ENCODE peak calls at places on chromosomes 3 and 15, in nine cellular contexts. R, B, S, T, F, U, A, I and O are unnamed samples.

GRCh38 chr3:6528951-6529350 is 332.0 kb upstream of the GRM7 start:
- DNase-seq in R (no peak), B (no peak), S (no peak), T (no peak), F (no peak), U (no peak), A (peak), I (no peak), O (no peak)

GRCh38 chr3:189652042-189652441 is 20.9 kb downstream of the TP63 start:
- DNase-seq in R (no peak), B (no peak), S (no peak), T (no peak), F (no peak), U (no peak), A (peak), I (no peak), O (peak)

GRCh38 chr3:62622553-62623174 is 249.3 kb upstream of the FEZF2 start:
- DNase-seq in R (no peak), B (peak), S (no peak), T (no peak), F (no peak), U (peak), A (peak), I (no peak), O (peak)

GRCh38 chr15:34206016-34206415 is 3.9 kb downstream of the KATNBL1 start:
- DNase-seq in R (no peak), B (no peak), S (no peak), T (no peak), F (no peak), U (no peak), A (peak), I (no peak), O (no peak)

GRCh38 chr3:167740961-167741587 is 5.6 kb downstream of the SERPINI1 start:
- DNase-seq in R (no peak), B (no peak), S (no peak), T (no peak), F (no peak), U (no peak), A (peak), I (no peak), O (peak)

GRCh38 chr3:194908972-194909371 is 223.3 kb downstream of the FAM43A start:
- DNase-seq in R (no peak), B (no peak), S (no peak), T (no peak), F (no peak), U (no peak), A (no peak), I (no peak), O (no peak)

GRCh38 chr3:56799251-56799882 is 2.4 kb downstream of the ARHGEF3 start:
- DNase-seq in R (no peak), B (peak), S (no peak), T (no peak), F (peak), U (no peak), A (peak), I (no peak), O (no peak)

GRCh38 chr3:59321881-59322540 is 272.2 kb upstream of the CFAP20DC start:
- DNase-seq in R (no peak), B (no peak), S (no peak), T (no peak), F (no peak), U (no peak), A (peak), I (no peak), O (no peak)

GRCh38 chr3:61637088-61638051 is 76.0 kb downstream of the PTPRG start:
- DNase-seq in R (no peak), B (no peak), S (peak), T (peak), F (no peak), U (peak), A (no peak), I (peak), O (peak)

GRCh38 chr3:184325715-184326114 is 11.3 kb downstream of the EIF4G1 start:
- DNase-seq in R (no peak), B (no peak), S (no peak), T (no peak), F (no peak), U (no peak), A (peak), I (no peak), O (no peak)

GRCh38 chr15:55118341-55118740 is 78.4 kb downstream of the RSL24D1 start:
- DNase-seq in R (no peak), B (no peak), S (no peak), T (no peak), F (no peak), U (no peak), A (no peak), I (no peak), O (no peak)

GRCh38 chr3:49119439-49119838 is 1.2 kb downstream of the USP19 start:
- DNase-seq in R (no peak), B (no peak), S (no peak), T (no peak), F (no peak), U (no peak), A (peak), I (no peak), O (peak)

GRCh38 chr15:52008698-52009434 is 10.2 kb upstream of the MAPK6 start:
- DNase-seq in R (no peak), B (peak), S (no peak), T (no peak), F (no peak), U (peak), A (no peak), I (no peak), O (no peak)

GRCh38 chr3:194787650-194788049 is 102.0 kb downstream of the FAM43A start:
- DNase-seq in R (no peak), B (no peak), S (no peak), T (no peak), F (no peak), U (no peak), A (no peak), I (no peak), O (no peak)

GRCh38 chr3:127525373-127525772 is 65.2 kb downstream of the TPRA1 start:
- DNase-seq in R (no peak), B (peak), S (no peak), T (no peak), F (no peak), U (no peak), A (peak), I (no peak), O (no peak)

GRCh38 chr15:52567886-52568568 is 803 bp downstream of the ARPP19 start:
- DNase-seq in R (no peak), B (peak), S (no peak), T (peak), F (no peak), U (no peak), A (peak), I (peak), O (no peak)

GRCh38 chr3:125129512-125129962 is 73.7 kb upstream of the HEG1 start:
- DNase-seq in R (no peak), B (no peak), S (no peak), T (peak), F (peak), U (no peak), A (peak), I (peak), O (peak)

GRCh38 chr3:169966951-169967915 is 626 bp downstream of the SEC62 start:
- DNase-seq in R (peak), B (no peak), S (peak), T (no peak), F (peak), U (no peak), A (peak), I (peak), O (peak)

GRCh38 chr3:174198199-174198598 is 660.9 kb upstream of the NAALADL2 start:
- DNase-seq in R (no peak), B (no peak), S (no peak), T (no peak), F (no peak), U (no peak), A (no peak), I (no peak), O (peak)

GRCh38 chr3:162142511-162142910 is 645.9 kb downstream of the OTOL1 start:
- DNase-seq in R (no peak), B (no peak), S (no peak), T (no peak), F (no peak), U (no peak), A (peak), I (no peak), O (peak)

GRCh38 chr3:192130534-192131132 is 596.7 kb downstream of the FGF12 start:
- DNase-seq in R (peak), B (peak), S (no peak), T (peak), F (no peak), U (peak), A (peak), I (peak), O (no peak)

GRCh38 chr3:178822722-178823121 is 248.9 kb downstream of the ZMAT3 start:
- DNase-seq in R (no peak), B (no peak), S (no peak), T (no peak), F (no peak), U (no peak), A (no peak), I (no peak), O (no peak)

GRCh38 chr15:57329582-57330367 is 46.5 kb upstream of the CGNL1 start:
- DNase-seq in R (peak), B (peak), S (no peak), T (no peak), F (no peak), U (no peak), A (no peak), I (no peak), O (no peak)

GRCh38 chr15:81326466-81327212 is 2.7 kb upstream of the STARD5 start:
- DNase-seq in R (no peak), B (no peak), S (no peak), T (no peak), F (no peak), U (no peak), A (no peak), I (no peak), O (no peak)

GRCh38 chr15:78340243-78341056 is at the start of gene CRABP1:
- DNase-seq in R (no peak), B (no peak), S (no peak), T (no peak), F (no peak), U (no peak), A (peak), I (no peak), O (no peak)

GRCh38 chr3:112365636-112366035 is 32.7 kb downstream of the CD200 start:
- DNase-seq in R (no peak), B (no peak), S (no peak), T (no peak), F (no peak), U (no peak), A (peak), I (no peak), O (no peak)
- H3K4me3 ChIP-seq in R (no peak), B (no peak), S (no peak), T (no peak), F (no peak), U (no peak), A (no peak), I (no peak), O (no peak)

GRCh38 chr15:73021139-73021621 is 31.1 kb upstream of the NEO1 start:
- DNase-seq in R (no peak), B (no peak), S (no peak), T (no peak), F (no peak), U (no peak), A (no peak), I (no peak), O (no peak)
- H3K4me3 ChIP-seq in R (no peak), B (no peak), S (no peak), T (no peak), F (no peak), U (no peak), A (no peak), I (no peak), O (no peak)

GRCh38 chr15:100877551-100877950 is 2.1 kb upstream of the ALDH1A3 start:
- DNase-seq in R (no peak), B (no peak), S (no peak), T (no peak), F (no peak), U (no peak), A (peak), I (no peak), O (no peak)

GRCh38 chr15:100879461-100880138 is at the start of gene ALDH1A3:
- DNase-seq in R (peak), B (no peak), S (peak), T (peak), F (no peak), U (no peak), A (peak), I (no peak), O (peak)

GRCh38 chr15:100878601-100879000 is 1.0 kb upstream of the ALDH1A3 start:
- DNase-seq in R (no peak), B (no peak), S (no peak), T (no peak), F (no peak), U (no peak), A (no peak), I (no peak), O (no peak)

GRCh38 chr15:100879046-100879445 is 585 bp upstream of the ALDH1A3 start:
- DNase-seq in R (no peak), B (no peak), S (no peak), T (no peak), F (no peak), U (no peak), A (no peak), I (no peak), O (no peak)

DNA sequence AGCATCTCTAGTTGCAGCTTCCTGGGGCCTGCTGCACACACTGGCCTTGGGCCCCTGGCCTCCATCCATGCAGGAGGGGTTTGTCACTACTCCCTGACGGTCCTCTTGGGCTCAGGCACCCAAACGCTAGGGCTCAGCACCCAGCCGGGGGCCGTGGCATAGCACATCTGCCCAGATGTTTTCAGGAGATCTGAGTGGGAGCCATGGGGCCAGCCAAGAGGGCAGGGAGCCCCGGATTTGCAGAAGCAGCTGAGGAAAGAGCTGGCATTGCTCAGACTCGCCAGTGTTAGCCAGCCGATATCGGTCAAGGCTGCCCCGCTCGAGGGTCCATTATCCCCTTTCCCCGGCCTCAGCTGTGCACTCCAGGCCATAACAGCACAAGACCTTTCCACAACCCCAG is 1.5 kb upstream of the ALDH1A3 start:
- DNase-seq in R (no peak), B (no peak), S (no peak), T (no peak), F (no peak), U (no peak), A (no peak), I (no peak), O (no peak)
- H3K4me3 ChIP-seq in R (no peak), B (no peak), S (no peak), T (no peak), F (no peak), U (no peak), A (no peak), I (no peak), O (no peak)

DNA sequence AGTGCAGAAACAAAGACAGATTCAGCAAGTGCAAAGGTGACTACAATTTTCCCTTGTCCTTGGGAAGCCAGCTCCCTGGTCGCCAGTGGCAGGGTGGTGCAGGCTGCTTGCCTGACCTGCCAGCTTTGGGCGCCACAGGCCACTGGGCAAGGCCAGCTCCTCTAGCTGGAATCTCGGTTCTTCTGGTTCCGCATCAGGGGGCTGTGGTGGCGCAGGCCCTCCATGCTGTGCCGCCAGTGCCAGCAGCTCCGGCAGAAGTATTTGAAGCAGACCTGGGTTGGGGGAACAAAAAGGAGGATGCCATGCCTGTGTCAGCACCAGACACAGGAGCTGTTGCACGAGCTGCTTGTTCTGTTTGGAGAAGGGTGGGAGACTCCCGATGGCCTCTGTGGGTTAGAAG is 4.2 kb upstream of the RPS17 start:
- DNase-seq in R (no peak), B (no peak), S (no peak), T (no peak), F (no peak), U (no peak), A (no peak), I (no peak), O (no peak)
- H3K4me3 ChIP-seq in R (no peak), B (no peak), S (no peak), T (no peak), F (no peak), U (no peak), A (no peak), I (no peak), O (no peak)

GRCh38 chr15:63633312-63633711 is 36.1 kb downstream of the FBXL22 start:
- DNase-seq in R (no peak), B (no peak), S (no peak), T (no peak), F (no peak), U (no peak), A (no peak), I (no peak), O (no peak)

GRCh38 chr15:63626955-63627354 is 29.8 kb downstream of the FBXL22 start:
- DNase-seq in R (no peak), B (no peak), S (no peak), T (no peak), F (no peak), U (peak), A (no peak), I (no peak), O (no peak)

GRCh38 chr15:63623231-63623969 is 26.2 kb downstream of the FBXL22 start:
- DNase-seq in R (no peak), B (no peak), S (no peak), T (no peak), F (no peak), U (no peak), A (no peak), I (no peak), O (no peak)

GRCh38 chr15:63630036-63630751 is 33.0 kb downstream of the FBXL22 start:
- DNase-seq in R (no peak), B (no peak), S (no peak), T (no peak), F (no peak), U (no peak), A (no peak), I (no peak), O (no peak)

DNA sequence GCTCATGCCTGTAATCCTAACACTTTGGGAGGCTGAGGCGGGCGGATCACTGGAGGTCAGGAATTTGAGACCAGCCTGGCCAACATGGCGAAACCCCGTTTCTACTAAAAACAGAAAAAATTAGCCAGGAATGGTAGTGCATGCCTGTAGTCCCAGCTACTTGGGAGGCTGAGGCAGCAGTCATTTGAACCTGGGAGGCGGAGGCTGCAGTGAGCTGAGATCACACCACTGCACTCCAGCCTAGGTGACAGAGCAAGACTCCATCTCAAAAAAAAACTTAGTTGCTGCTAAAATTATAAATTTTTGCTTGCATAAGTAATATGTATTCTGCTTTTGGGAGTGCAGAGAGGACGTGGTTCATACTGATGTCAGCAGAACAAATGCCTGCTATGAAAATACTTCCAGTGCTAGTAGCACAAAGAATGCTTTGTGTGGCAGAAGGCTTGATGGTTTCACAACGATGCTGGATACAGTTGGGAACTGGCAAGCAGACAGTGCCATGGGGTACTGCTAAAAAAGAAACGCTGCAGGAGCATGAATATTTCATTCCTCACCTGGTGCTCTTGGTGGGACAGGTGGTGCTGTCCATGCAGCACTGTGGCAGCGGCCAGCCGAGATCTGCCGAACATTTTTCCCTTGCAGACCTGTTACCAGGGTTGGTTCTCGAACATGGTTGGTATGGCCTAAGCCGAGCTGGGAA is 31.1 kb downstream of the FBXL22 start:
- DNase-seq in R (no peak), B (no peak), S (no peak), T (no peak), F (no peak), U (no peak), A (no peak), I (no peak), O (no peak)
- H3K4me3 ChIP-seq in R (no peak), B (no peak), S (no peak), T (no peak), F (no peak), U (no peak), A (no peak), I (no peak), O (no peak)